ENCODE peak calls at places on chromosomes 2 and 18, in seven cellular contexts. One of them, this sample, is unnamed.

GRCh38 chr2:36556847-36557246 is 41.1 kb downstream of the FEZ2 start:
- DNase-seq in lower lobe of right lung: no peak
- DNase-seq in left ventricle myocardium inferior: no peak
- DNase-seq in A673: no peak
- DNase-seq in body of pancreas: no peak
- DNase-seq in upper lobe of left lung: no peak
- DNase-seq in thyroid gland: no peak
- DNase-seq in this sample: no peak

GRCh38 chr2:71336802-71337201 is 5.2 kb downstream of the ZNF638 start:
- DNase-seq in lower lobe of right lung: no peak
- DNase-seq in left ventricle myocardium inferior: no peak
- DNase-seq in A673: peak; percentile 20
- DNase-seq in body of pancreas: no peak
- DNase-seq in upper lobe of left lung: no peak
- DNase-seq in thyroid gland: no peak
- DNase-seq in this sample: no peak

GRCh38 chr2:165952600-165953210 is 871 bp downstream of the TTC21B start:
- DNase-seq in lower lobe of right lung: no peak
- DNase-seq in left ventricle myocardium inferior: no peak
- DNase-seq in A673: peak; percentile 30
- DNase-seq in body of pancreas: no peak
- DNase-seq in upper lobe of left lung: no peak
- DNase-seq in thyroid gland: no peak
- DNase-seq in this sample: no peak

GRCh38 chr2:109102588-109103233 is 26.3 kb upstream of the SH3RF3 start:
- DNase-seq in lower lobe of right lung: no peak
- DNase-seq in left ventricle myocardium inferior: no peak
- DNase-seq in A673: no peak
- DNase-seq in body of pancreas: no peak
- DNase-seq in upper lobe of left lung: peak; percentile 31
- DNase-seq in thyroid gland: no peak
- DNase-seq in this sample: no peak

GRCh38 chr2:66805136-66805535 is 370.2 kb downstream of the MEIS1 start:
- DNase-seq in lower lobe of right lung: no peak
- DNase-seq in left ventricle myocardium inferior: no peak
- DNase-seq in A673: no peak
- DNase-seq in body of pancreas: no peak
- DNase-seq in upper lobe of left lung: no peak
- DNase-seq in thyroid gland: no peak
- DNase-seq in this sample: no peak

GRCh38 chr2:98519156-98519555 is 74.5 kb downstream of the INPP4A start:
- DNase-seq in lower lobe of right lung: no peak
- DNase-seq in left ventricle myocardium inferior: no peak
- DNase-seq in A673: no peak
- DNase-seq in body of pancreas: no peak
- DNase-seq in upper lobe of left lung: no peak
- DNase-seq in thyroid gland: peak; percentile 43
- DNase-seq in this sample: no peak

GRCh38 chr18:56576826-56577573 is 61.4 kb downstream of the TXNL1 start:
- DNase-seq in lower lobe of right lung: no peak
- DNase-seq in left ventricle myocardium inferior: peak; percentile 66
- DNase-seq in A673: peak; percentile 38
- DNase-seq in body of pancreas: no peak
- DNase-seq in upper lobe of left lung: no peak
- DNase-seq in thyroid gland: no peak
- DNase-seq in this sample: no peak

GRCh38 chr2:119290859-119291587 is 67.4 kb downstream of the STEAP3 start:
- DNase-seq in lower lobe of right lung: peak; percentile 84
- DNase-seq in left ventricle myocardium inferior: peak; percentile 73
- DNase-seq in A673: peak; percentile 75
- DNase-seq in body of pancreas: peak; percentile 72
- DNase-seq in upper lobe of left lung: peak; percentile 80
- DNase-seq in thyroid gland: peak; percentile 80
- DNase-seq in this sample: peak; percentile 87

GRCh38 chr2:32061973-32062861 is 1.1 kb upstream of the SPAST start:
- DNase-seq in lower lobe of right lung: no peak
- DNase-seq in left ventricle myocardium inferior: peak; percentile 61
- DNase-seq in A673: peak; percentile 33
- DNase-seq in body of pancreas: peak; percentile 60
- DNase-seq in upper lobe of left lung: peak; percentile 76
- DNase-seq in thyroid gland: peak; percentile 56
- DNase-seq in this sample: no peak

GRCh38 chr2:176774768-176775453 is 437.7 kb upstream of the HNRNPA3 start:
- DNase-seq in lower lobe of right lung: no peak
- DNase-seq in left ventricle myocardium inferior: no peak
- DNase-seq in A673: peak; percentile 30
- DNase-seq in body of pancreas: no peak
- DNase-seq in upper lobe of left lung: no peak
- DNase-seq in thyroid gland: no peak
- DNase-seq in this sample: no peak

GRCh38 chr2:207046642-207047213 is 107.4 kb downstream of the CPO start:
- DNase-seq in lower lobe of right lung: no peak
- DNase-seq in left ventricle myocardium inferior: no peak
- DNase-seq in A673: peak; percentile 88
- DNase-seq in body of pancreas: no peak
- DNase-seq in upper lobe of left lung: no peak
- DNase-seq in thyroid gland: no peak
- DNase-seq in this sample: no peak
- TF ChIP-seq CTCF in lower lobe of right lung: peak; percentile 19
- TF ChIP-seq CTCF in left ventricle myocardium inferior: peak; percentile 55
- TF ChIP-seq CTCF in A673: peak; percentile 62
- TF ChIP-seq CTCF in body of pancreas: no peak
- TF ChIP-seq CTCF in upper lobe of left lung: no peak
- TF ChIP-seq CTCF in thyroid gland: no peak
- TF ChIP-seq CTCF in this sample: peak; percentile 28

GRCh38 chr18:26546875-26547301 is 1.5 kb downstream of the KCTD1 start:
- DNase-seq in lower lobe of right lung: no peak
- DNase-seq in left ventricle myocardium inferior: no peak
- DNase-seq in A673: no peak
- DNase-seq in body of pancreas: peak; percentile 15
- DNase-seq in upper lobe of left lung: no peak
- DNase-seq in thyroid gland: no peak
- DNase-seq in this sample: no peak

GRCh38 chr18:26549486-26550435 is 1.4 kb upstream of the KCTD1 start:
- DNase-seq in lower lobe of right lung: peak; percentile 70
- DNase-seq in left ventricle myocardium inferior: peak; percentile 73
- DNase-seq in A673: peak; percentile 31
- DNase-seq in body of pancreas: peak; percentile 56
- DNase-seq in upper lobe of left lung: peak; percentile 67
- DNase-seq in thyroid gland: peak; percentile 72
- DNase-seq in this sample: peak; percentile 84

GRCh38 chr18:26547302-26548143 is 830 bp downstream of the KCTD1 start:
- DNase-seq in lower lobe of right lung: peak; percentile 79
- DNase-seq in left ventricle myocardium inferior: peak; percentile 69
- DNase-seq in A673: peak; percentile 78
- DNase-seq in body of pancreas: peak; percentile 67
- DNase-seq in upper lobe of left lung: peak; percentile 71
- DNase-seq in thyroid gland: peak; percentile 83
- DNase-seq in this sample: peak; percentile 86

GRCh38 chr18:26549103-26549485 is 741 bp upstream of the KCTD1 start:
- DNase-seq in lower lobe of right lung: peak; percentile 39
- DNase-seq in left ventricle myocardium inferior: peak; percentile 16
- DNase-seq in A673: peak; percentile 18
- DNase-seq in body of pancreas: no peak
- DNase-seq in upper lobe of left lung: peak; percentile 22
- DNase-seq in thyroid gland: peak; percentile 33
- DNase-seq in this sample: peak; percentile 70

DNA sequence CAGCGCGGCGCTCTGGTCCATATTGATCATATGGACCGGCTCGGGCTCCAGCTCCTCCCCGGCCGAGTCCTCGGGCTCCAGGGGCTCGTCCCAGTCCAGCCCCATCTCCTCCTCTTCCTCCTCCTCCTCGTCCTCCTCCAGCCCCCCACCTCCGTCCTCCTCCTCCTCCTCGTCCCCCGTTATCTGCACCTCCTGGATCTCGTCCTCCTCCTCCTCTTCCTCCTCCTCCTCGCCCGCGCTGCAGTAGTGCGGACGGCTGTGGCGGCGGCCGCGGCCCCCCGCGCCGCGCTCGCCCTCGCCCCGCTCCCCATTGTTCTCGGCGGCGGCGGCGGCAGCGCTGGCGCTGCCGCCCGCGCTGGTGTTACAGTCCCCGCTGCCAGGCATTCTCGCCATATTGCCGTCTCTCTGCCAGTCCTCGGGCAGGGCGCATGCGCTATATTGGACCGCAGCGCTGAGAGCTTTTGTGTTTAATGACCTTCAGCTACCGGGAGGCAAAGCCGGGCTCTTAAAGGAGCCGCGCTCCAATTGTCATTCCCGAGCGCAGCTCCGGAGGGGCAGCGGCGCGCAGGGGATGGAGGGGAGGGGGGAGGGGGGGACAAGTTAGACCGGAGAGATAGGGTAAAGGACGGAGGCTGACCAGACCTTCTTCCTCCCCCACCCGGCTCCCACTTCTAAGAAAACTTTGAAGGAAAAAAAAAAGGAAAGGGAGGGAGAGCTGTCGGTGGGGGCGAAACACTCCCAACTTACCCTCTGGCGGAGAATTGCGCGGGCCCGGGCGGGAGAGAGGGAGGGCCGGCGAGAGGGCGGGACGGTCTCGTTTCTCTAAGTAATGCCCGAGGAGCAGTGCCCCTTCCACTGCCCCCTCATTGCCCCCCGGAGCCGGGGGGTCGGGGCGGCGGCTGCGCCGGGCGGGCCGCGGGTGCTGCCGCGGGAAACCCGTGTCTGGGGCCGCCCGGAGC is at the start of gene KCTD1:
- DNase-seq in lower lobe of right lung: peak; percentile 85
- DNase-seq in left ventricle myocardium inferior: peak; percentile 82
- DNase-seq in A673: peak; percentile 89
- DNase-seq in body of pancreas: peak; percentile 83
- DNase-seq in upper lobe of left lung: peak; percentile 81
- DNase-seq in thyroid gland: peak; percentile 90
- DNase-seq in this sample: peak; percentile 89
- H3K27ac ChIP-seq in lower lobe of right lung: peak within 1 kb of the TSS; percentile 39
- H3K27ac ChIP-seq in left ventricle myocardium inferior: peak within 1 kb of the TSS; percentile 84
- H3K27ac ChIP-seq in A673: no peak within 1 kb of the TSS
- H3K27ac ChIP-seq in body of pancreas: peak within 1 kb of the TSS; percentile 86
- H3K27ac ChIP-seq in upper lobe of left lung: peak within 1 kb of the TSS; percentile 58
- H3K27ac ChIP-seq in thyroid gland: peak within 1 kb of the TSS; percentile 77
- H3K27ac ChIP-seq in this sample: peak within 1 kb of the TSS; percentile 51

GRCh38 chr2:241579281-241579680 is 20.7 kb downstream of the BOK start:
- DNase-seq in lower lobe of right lung: no peak
- DNase-seq in left ventricle myocardium inferior: no peak
- DNase-seq in A673: no peak
- DNase-seq in body of pancreas: no peak
- DNase-seq in upper lobe of left lung: no peak
- DNase-seq in thyroid gland: no peak
- DNase-seq in this sample: peak; percentile 34

GRCh38 chr2:241586564-241587264 is 28.2 kb downstream of the BOK start:
- DNase-seq in lower lobe of right lung: no peak
- DNase-seq in left ventricle myocardium inferior: no peak
- DNase-seq in A673: no peak
- DNase-seq in body of pancreas: no peak
- DNase-seq in upper lobe of left lung: no peak
- DNase-seq in thyroid gland: no peak
- DNase-seq in this sample: no peak

GRCh38 chr2:241582806-241583205 is 24.3 kb downstream of the BOK start:
- DNase-seq in lower lobe of right lung: peak; percentile 10
- DNase-seq in left ventricle myocardium inferior: no peak
- DNase-seq in A673: no peak
- DNase-seq in body of pancreas: no peak
- DNase-seq in upper lobe of left lung: no peak
- DNase-seq in thyroid gland: no peak
- DNase-seq in this sample: no peak

GRCh38 chr2:241584446-241584845 is 25.9 kb downstream of the BOK start:
- DNase-seq in lower lobe of right lung: peak; percentile 36
- DNase-seq in left ventricle myocardium inferior: no peak
- DNase-seq in A673: no peak
- DNase-seq in body of pancreas: no peak
- DNase-seq in upper lobe of left lung: no peak
- DNase-seq in thyroid gland: no peak
- DNase-seq in this sample: no peak

DNA sequence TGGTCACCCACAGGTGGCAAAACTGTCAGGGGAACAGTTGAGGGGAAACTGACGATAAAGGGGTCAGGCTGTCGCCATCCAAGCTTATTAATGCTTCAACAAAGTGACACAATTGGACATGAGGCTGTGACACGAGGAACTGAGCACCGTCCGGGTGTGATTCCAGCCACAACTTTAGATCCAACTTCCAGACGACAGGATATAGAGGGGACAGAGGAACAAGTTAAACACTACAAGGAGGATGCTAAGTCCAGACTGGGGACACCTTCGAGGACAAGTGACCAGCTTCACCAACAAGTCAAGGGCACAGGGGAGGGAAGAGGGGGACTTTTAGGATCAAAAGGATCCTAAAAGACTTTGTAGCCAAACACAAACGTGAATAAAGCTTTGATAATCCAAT is 23.8 kb downstream of the BOK start:
- DNase-seq in lower lobe of right lung: peak; percentile 10
- DNase-seq in left ventricle myocardium inferior: no peak
- DNase-seq in A673: no peak
- DNase-seq in body of pancreas: no peak
- DNase-seq in upper lobe of left lung: no peak
- DNase-seq in thyroid gland: no peak
- DNase-seq in this sample: no peak
- H3K9me3 ChIP-seq in lower lobe of right lung: peaks cover 19% of the 10 kb centered on the region
- H3K9me3 ChIP-seq in left ventricle myocardium inferior: peaks cover 27% of the 10 kb centered on the region
- H3K9me3 ChIP-seq in A673: peaks cover 17% of the 10 kb centered on the region
- H3K9me3 ChIP-seq in body of pancreas: no peaks in the 10 kb centered on the region
- H3K9me3 ChIP-seq in upper lobe of left lung: peaks cover 19% of the 10 kb centered on the region
- H3K9me3 ChIP-seq in thyroid gland: peaks cover 11% of the 10 kb centered on the region
- H3K9me3 ChIP-seq in this sample: peaks cover 10% of the 10 kb centered on the region

GRCh38 chr2:19711470-19712372 is 190.1 kb downstream of the TTC32 start:
- DNase-seq in lower lobe of right lung: no peak
- DNase-seq in left ventricle myocardium inferior: no peak
- DNase-seq in A673: peak; percentile 61
- DNase-seq in body of pancreas: no peak
- DNase-seq in upper lobe of left lung: no peak
- DNase-seq in thyroid gland: no peak
- DNase-seq in this sample: no peak

GRCh38 chr2:19712850-19713249 is 188.9 kb downstream of the TTC32 start:
- DNase-seq in lower lobe of right lung: no peak
- DNase-seq in left ventricle myocardium inferior: no peak
- DNase-seq in A673: no peak
- DNase-seq in body of pancreas: no peak
- DNase-seq in upper lobe of left lung: no peak
- DNase-seq in thyroid gland: no peak
- DNase-seq in this sample: no peak

GRCh38 chr2:19709553-19709952 is 192.2 kb downstream of the TTC32 start:
- DNase-seq in lower lobe of right lung: no peak
- DNase-seq in left ventricle myocardium inferior: no peak
- DNase-seq in A673: no peak
- DNase-seq in body of pancreas: no peak
- DNase-seq in upper lobe of left lung: no peak
- DNase-seq in thyroid gland: no peak
- DNase-seq in this sample: no peak

GRCh38 chr2:19708776-19709175 is 193.0 kb downstream of the TTC32 start:
- DNase-seq in lower lobe of right lung: no peak
- DNase-seq in left ventricle myocardium inferior: no peak
- DNase-seq in A673: no peak
- DNase-seq in body of pancreas: no peak
- DNase-seq in upper lobe of left lung: no peak
- DNase-seq in thyroid gland: no peak
- DNase-seq in this sample: no peak

DNA sequence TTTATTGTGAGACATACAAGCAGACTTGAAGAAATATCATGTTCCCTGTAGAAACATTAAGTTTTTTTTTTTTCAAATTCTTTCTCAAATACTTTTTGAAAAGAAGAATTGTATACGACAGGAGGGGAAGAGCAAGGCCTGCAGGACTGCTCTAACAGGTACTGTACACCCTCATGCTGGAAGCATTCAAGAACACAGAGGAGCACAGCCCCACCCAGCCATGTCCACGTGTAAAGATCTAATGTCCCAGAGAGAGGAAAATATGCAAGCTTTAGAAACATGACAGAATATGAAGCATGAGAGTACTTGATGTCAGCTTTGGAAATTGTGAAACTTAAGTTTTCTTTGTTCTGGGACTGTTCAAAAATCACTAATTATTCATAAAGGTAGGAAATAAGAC is 191.6 kb downstream of the TTC32 start:
- DNase-seq in lower lobe of right lung: no peak
- DNase-seq in left ventricle myocardium inferior: no peak
- DNase-seq in A673: peak; percentile 9
- DNase-seq in body of pancreas: no peak
- DNase-seq in upper lobe of left lung: no peak
- DNase-seq in thyroid gland: no peak
- DNase-seq in this sample: no peak
- TF ChIP-seq CTCF in lower lobe of right lung: no peak
- TF ChIP-seq CTCF in left ventricle myocardium inferior: no peak
- TF ChIP-seq CTCF in A673: no peak
- TF ChIP-seq CTCF in body of pancreas: no peak
- TF ChIP-seq CTCF in upper lobe of left lung: no peak
- TF ChIP-seq CTCF in thyroid gland: no peak
- TF ChIP-seq CTCF in this sample: no peak

This sample was measured in upper lobe of right lung.